ENCODE peak calls at places on chromosome 21, in four cellular contexts. J is stimulated activated CD8-positive, alpha-beta memory T cell treated with anti-CD3 and anti-CD28 coated beads, Interleukin-4, amount 100 ng/mL, for 48 hours; W is CD8-positive, alpha-beta memory T cell; Y is mucosa of gallbladder. L is an unnamed sample.

GRCh38 chr21:44500111-44500510 is 39.9 kb downstream of the KRTAP10-1 start:
- DNase-seq in Y (no peak), W (no peak), J (no peak), L (no peak)

GRCh38 chr21:32257952-32258785 is 20.7 kb downstream of the MIS18A start:
- DNase-seq in J (peak), W (no peak), Y (peak), L (peak)

GRCh38 chr21:45246014-45246413 is 41.7 kb downstream of the POFUT2 start:
- DNase-seq in W (no peak), J (no peak), Y (no peak), L (no peak)

GRCh38 chr21:29710498-29710897 is 229.3 kb downstream of the GRIK1 start:
- DNase-seq in J (no peak), W (no peak), Y (no peak), L (no peak)

GRCh38 chr21:46216132-46216747 is 12.3 kb downstream of the LSS start:
- DNase-seq in Y (no peak), W (no peak), J (no peak), L (no peak)

GRCh38 chr21:31744162-31744800 is 12.4 kb upstream of the SCAF4 start:
- DNase-seq in J (no peak), W (no peak), Y (no peak), L (no peak)

GRCh38 chr21:31660134-31660565 is 657 bp downstream of the SOD1 start:
- DNase-seq in J (peak), Y (peak), W (peak), L (peak)

GRCh38 chr21:45289655-45290515 is 2.2 kb upstream of the POFUT2 start:
- DNase-seq in W (no peak), J (peak), Y (peak), L (no peak)

GRCh38 chr21:33046455-33046854 is 20.7 kb downstream of the OLIG2 start:
- DNase-seq in W (no peak), Y (no peak), J (no peak), L (no peak)

GRCh38 chr21:37208056-37208705 is 59.0 kb downstream of the VPS26C start:
- DNase-seq in W (no peak), J (no peak), Y (peak), L (no peak)